ENCODE peak calls at places on chromosome 3, in four cellular contexts. One of them, this sample, is unnamed.

GRCh38 chr3:122646146-122646988 is 34.3 kb upstream of the PARP14 start:
- DNase-seq in lower leg skin: no peak
- DNase-seq in AG04450: no peak
- DNase-seq in hepatocyte: no peak
- DNase-seq in this sample: no peak

GRCh38 chr3:40736943-40737342 is 212.2 kb downstream of the ZNF621 start:
- DNase-seq in AG04450: no peak
- DNase-seq in hepatocyte: no peak
- DNase-seq in lower leg skin: no peak
- DNase-seq in this sample: no peak

GRCh38 chr3:187919018-187919417 is 173.8 kb upstream of the BCL6 start:
- DNase-seq in lower leg skin: no peak
- DNase-seq in AG04450: no peak
- DNase-seq in hepatocyte: no peak
- DNase-seq in this sample: no peak

GRCh38 chr3:32835943-32836342 is 18.1 kb downstream of the TRIM71 start:
- DNase-seq in AG04450: no peak
- DNase-seq in lower leg skin: no peak
- DNase-seq in hepatocyte: no peak
- DNase-seq in this sample: no peak

GRCh38 chr3:140595295-140595694 is 82.6 kb upstream of the TRIM42 start:
- DNase-seq in AG04450: no peak
- DNase-seq in hepatocyte: no peak
- DNase-seq in lower leg skin: no peak
- DNase-seq in this sample: no peak

GRCh38 chr3:88467191-88467590 is 317.4 kb downstream of the C3orf38 start:
- DNase-seq in AG04450: no peak
- DNase-seq in hepatocyte: no peak
- DNase-seq in lower leg skin: no peak
- DNase-seq in this sample: no peak

GRCh38 chr3:39705351-39705900 is 104.0 kb upstream of the MYRIP start:
- DNase-seq in AG04450: no peak
- DNase-seq in lower leg skin: no peak
- DNase-seq in hepatocyte: no peak
- DNase-seq in this sample: peak; percentile 3

GRCh38 chr3:121855555-121855954 is 20.5 kb downstream of the EAF2 start:
- DNase-seq in AG04450: no peak
- DNase-seq in lower leg skin: no peak
- DNase-seq in hepatocyte: peak; percentile 7
- DNase-seq in this sample: no peak

GRCh38 chr3:124986153-124987143 is 51.9 kb upstream of the MUC13 start:
- DNase-seq in AG04450: peak; percentile 69
- DNase-seq in hepatocyte: peak; percentile 42
- DNase-seq in lower leg skin: no peak
- DNase-seq in this sample: peak; percentile 74
- H3K4me3 ChIP-seq in AG04450: no peak overlapping the region
- H3K4me3 ChIP-seq in hepatocyte: no peak overlapping the region
- H3K4me3 ChIP-seq in lower leg skin: no peak overlapping the region
- H3K4me3 ChIP-seq in this sample: no peak overlapping the region

DNA sequence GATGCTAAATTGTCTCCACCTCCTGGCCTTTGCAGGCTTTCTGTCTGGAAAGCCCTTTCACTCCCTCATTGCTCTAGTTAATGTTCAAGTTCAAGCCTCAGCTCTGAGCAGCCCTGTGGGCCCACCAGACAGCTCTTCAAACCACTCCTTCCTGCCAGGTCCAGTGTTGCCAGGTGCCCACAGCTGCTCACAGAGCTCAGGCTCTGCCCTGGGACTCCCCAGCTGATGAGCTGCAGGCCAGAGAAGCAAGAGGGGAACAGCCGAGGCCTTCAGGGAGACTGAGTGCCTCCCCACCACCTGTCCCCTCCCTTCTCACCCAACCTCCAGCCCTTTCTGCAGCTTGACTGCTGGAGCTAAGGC is 1.3 kb upstream of the ZBTB47 start:
- DNase-seq in AG04450: no peak
- DNase-seq in lower leg skin: no peak
- DNase-seq in hepatocyte: no peak
- DNase-seq in this sample: no peak
- H3K4me3 ChIP-seq in AG04450: peak overlapping the region; percentile 64
- H3K4me3 ChIP-seq in lower leg skin: no peak overlapping the region
- H3K4me3 ChIP-seq in hepatocyte: no peak overlapping the region
- H3K4me3 ChIP-seq in this sample: peak overlapping the region; percentile 78

GRCh38 chr3:13195374-13195773 is 122.1 kb upstream of the IQSEC1 start:
- DNase-seq in AG04450: no peak
- DNase-seq in lower leg skin: no peak
- DNase-seq in hepatocyte: no peak
- DNase-seq in this sample: no peak
- H3K4me3 ChIP-seq in AG04450: no peak overlapping the region
- H3K4me3 ChIP-seq in lower leg skin: no peak overlapping the region
- H3K4me3 ChIP-seq in hepatocyte: no peak overlapping the region
- H3K4me3 ChIP-seq in this sample: no peak overlapping the region

GRCh38 chr3:87088984-87089841 is 98.3 kb upstream of the VGLL3 start:
- DNase-seq in lower leg skin: peak; percentile 47
- DNase-seq in AG04450: peak; percentile 46
- DNase-seq in hepatocyte: no peak
- DNase-seq in this sample: peak; percentile 50
- H3K4me3 ChIP-seq in lower leg skin: peak overlapping the region; percentile 38
- H3K4me3 ChIP-seq in AG04450: peak overlapping the region; percentile 62
- H3K4me3 ChIP-seq in hepatocyte: no peak overlapping the region
- H3K4me3 ChIP-seq in this sample: peak overlapping the region; percentile 60

GRCh38 chr3:129310111-129310601 is 31.5 kb downstream of the HMCES start:
- DNase-seq in lower leg skin: no peak
- DNase-seq in hepatocyte: peak; percentile 69
- DNase-seq in AG04450: no peak
- DNase-seq in this sample: no peak

GRCh38 chr3:129305592-129306091 is 27.0 kb downstream of the HMCES start:
- DNase-seq in lower leg skin: peak; percentile 65
- DNase-seq in AG04450: no peak
- DNase-seq in hepatocyte: peak; percentile 91
- DNase-seq in this sample: no peak

GRCh38 chr3:129304141-129304540 is 25.5 kb downstream of the HMCES start:
- DNase-seq in lower leg skin: no peak
- DNase-seq in AG04450: no peak
- DNase-seq in hepatocyte: no peak
- DNase-seq in this sample: no peak

GRCh38 chr3:129308636-129309035 is 30.0 kb downstream of the HMCES start:
- DNase-seq in lower leg skin: no peak
- DNase-seq in hepatocyte: no peak
- DNase-seq in AG04450: no peak
- DNase-seq in this sample: no peak

DNA sequence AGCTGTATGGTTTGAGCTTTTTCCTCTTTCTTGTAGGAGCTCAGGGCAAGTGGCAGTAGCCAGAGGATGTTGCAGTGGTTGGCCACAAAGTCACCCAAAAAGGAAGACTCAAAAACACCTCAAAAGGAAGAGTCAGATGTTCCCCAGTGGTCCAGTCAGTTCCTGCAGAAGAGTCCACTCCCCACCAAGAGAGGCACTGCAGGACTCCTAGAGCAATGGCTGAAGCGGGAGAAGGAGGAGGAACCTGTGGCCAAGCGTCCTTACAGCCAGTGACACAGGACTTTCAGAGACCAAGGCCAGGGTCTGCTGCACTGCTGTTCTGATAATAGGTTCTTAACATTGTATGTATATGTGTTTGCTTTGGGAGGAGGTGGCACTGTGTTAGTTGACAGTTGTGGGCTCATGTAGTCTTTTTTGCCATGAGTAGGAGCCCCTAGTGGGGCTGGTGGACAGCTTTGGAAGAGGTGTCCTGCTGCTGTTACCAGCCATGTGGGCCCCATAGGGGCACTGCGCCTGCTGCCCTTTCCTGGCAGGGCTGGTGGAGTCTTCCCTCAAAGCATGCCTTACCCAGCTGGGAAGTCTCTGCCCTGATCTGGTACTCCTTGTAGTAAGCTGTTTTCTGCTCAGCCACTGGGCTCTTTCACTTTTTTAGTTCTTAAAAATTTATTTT is 26.0 kb downstream of the HMCES start:
- DNase-seq in lower leg skin: no peak
- DNase-seq in hepatocyte: no peak
- DNase-seq in AG04450: no peak
- DNase-seq in this sample: no peak
- H3K4me3 ChIP-seq in lower leg skin: no peak overlapping the region
- H3K4me3 ChIP-seq in hepatocyte: no peak overlapping the region
- H3K4me3 ChIP-seq in AG04450: no peak overlapping the region
- H3K4me3 ChIP-seq in this sample: no peak overlapping the region

DNA sequence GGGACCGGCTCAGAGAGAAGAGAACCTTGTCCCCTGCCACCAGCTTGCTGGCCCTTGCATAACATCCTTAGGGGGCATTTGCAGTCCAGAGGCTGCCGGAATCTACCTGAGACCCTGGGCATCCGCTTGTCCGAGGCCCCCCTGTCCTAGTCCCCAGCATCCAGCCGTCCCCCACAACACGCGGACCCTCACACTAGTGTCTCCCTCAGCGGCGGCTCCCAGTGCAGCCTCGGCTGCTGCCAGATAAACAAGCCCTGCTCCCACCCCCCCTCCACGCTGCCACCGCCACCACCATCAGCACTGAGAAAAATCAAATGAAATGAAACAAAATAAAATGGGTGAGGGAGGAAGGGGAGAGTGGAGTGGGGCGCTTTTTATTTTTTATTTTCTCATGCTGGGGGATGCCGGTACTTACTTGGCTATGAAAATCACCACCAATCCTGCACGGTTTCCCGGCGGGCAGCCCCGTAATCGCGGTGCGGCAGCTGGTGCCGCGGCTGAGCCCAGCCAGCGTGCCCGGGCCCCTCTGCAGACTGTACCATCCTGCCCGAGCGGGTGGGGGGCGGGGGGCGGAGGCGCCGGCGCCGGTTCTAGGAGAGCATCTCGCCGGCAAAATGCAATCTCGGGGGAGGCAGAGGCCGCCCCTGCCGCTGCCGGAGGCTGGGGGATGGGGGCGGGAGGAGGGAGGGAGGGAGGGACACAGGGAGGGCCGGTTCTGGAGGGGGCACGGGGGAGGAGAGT is at the start of gene ATP2B2:
- DNase-seq in lower leg skin: no peak
- DNase-seq in AG04450: no peak
- DNase-seq in hepatocyte: peak; percentile 32
- DNase-seq in this sample: no peak
- H3K4me3 ChIP-seq in lower leg skin: no peak within 1 kb of the TSS
- H3K4me3 ChIP-seq in AG04450: no peak within 1 kb of the TSS
- H3K4me3 ChIP-seq in hepatocyte: no peak within 1 kb of the TSS
- H3K4me3 ChIP-seq in this sample: peak within 1 kb of the TSS; percentile 12

DNA sequence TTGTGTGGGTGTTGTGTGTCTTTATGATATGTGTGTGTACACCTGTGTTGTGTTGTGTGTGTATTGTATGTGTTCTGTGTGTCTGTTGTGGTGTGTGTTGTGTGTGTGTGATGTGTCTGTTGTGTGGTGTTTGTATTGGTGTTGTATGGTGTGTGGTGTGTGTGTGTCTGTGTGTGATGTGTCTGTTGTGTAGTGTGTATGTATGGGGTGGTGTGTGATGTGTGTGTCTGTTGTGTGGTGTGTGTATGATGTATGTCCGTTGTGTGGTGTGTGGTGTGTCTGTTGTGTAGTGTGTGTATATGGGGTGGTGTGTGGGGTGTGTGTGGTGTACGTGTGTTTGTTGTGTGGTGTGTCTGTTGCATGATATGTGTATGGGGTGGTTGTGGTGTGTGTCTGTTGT is 46.6 kb downstream of the ZDHHC19 start:
- DNase-seq in AG04450: no peak
- DNase-seq in lower leg skin: no peak
- DNase-seq in hepatocyte: no peak
- DNase-seq in this sample: no peak
- H3K4me3 ChIP-seq in AG04450: no peak overlapping the region
- H3K4me3 ChIP-seq in lower leg skin: no peak overlapping the region
- H3K4me3 ChIP-seq in hepatocyte: no peak overlapping the region
- H3K4me3 ChIP-seq in this sample: no peak overlapping the region

DNA sequence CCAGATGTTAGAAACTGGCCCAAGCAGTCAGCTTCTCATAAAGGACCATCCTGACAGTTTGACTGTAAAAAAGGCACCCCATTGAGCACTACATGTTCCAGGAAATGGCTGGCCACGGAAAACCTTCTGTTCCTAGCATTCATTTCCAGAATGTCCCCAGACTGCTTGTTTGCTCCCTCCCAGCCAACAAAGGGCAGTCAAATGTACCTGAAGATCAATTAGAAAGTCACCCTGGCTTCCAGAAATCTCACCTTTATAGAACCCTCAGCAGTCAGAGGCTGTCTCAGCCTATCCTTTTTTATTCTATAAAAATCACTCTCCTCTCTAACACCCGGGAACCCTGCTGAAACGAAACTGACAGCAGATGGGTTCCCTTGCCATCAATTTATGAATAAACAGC is 774 bp upstream of the SAMMSON start:
- DNase-seq in AG04450: no peak
- DNase-seq in hepatocyte: no peak
- DNase-seq in lower leg skin: no peak
- DNase-seq in this sample: no peak
- H3K4me3 ChIP-seq in AG04450: peak overlapping the region; percentile 0
- H3K4me3 ChIP-seq in hepatocyte: no peak overlapping the region
- H3K4me3 ChIP-seq in lower leg skin: no peak overlapping the region
- H3K4me3 ChIP-seq in this sample: no peak overlapping the region

GRCh38 chr3:183434992-183435391 is 6.6 kb upstream of the MCF2L2 start:
- DNase-seq in hepatocyte: no peak
- DNase-seq in lower leg skin: no peak
- DNase-seq in AG04450: no peak
- DNase-seq in this sample: no peak
- H3K4me3 ChIP-seq in hepatocyte: no peak overlapping the region
- H3K4me3 ChIP-seq in lower leg skin: no peak overlapping the region
- H3K4me3 ChIP-seq in AG04450: no peak overlapping the region
- H3K4me3 ChIP-seq in this sample: no peak overlapping the region